ENCODE peak calls at places on chromosome 20, in five cellular contexts. B, J, E, Q and O are unnamed samples.

GRCh38 chr20:63123326-63123725 is 92.6 kb downstream of the YTHDF1 start:
- DNase-seq in B (no peak), J (no peak), Q (no peak), E (no peak), O (no peak)

GRCh38 chr20:6007094-6007528 is 46.7 kb downstream of the LRRN4 start:
- DNase-seq in E (no peak), B (no peak), Q (no peak), J (no peak), O (no peak)

GRCh38 chr20:62616728-62617621 is 25.3 kb upstream of the SLCO4A1 start:
- DNase-seq in B (peak; percentile 49), J (peak; percentile 75), E (no peak), Q (no peak), O (peak; percentile 74)

GRCh38 chr20:31476648-31477220 is 1.6 kb downstream of the REM1 start:
- DNase-seq in B (no peak), Q (no peak), J (no peak), E (no peak), O (no peak)

GRCh38 chr20:2801459-2801728 is 967 bp upstream of the CPXM1 start:
- DNase-seq in Q (no peak), B (no peak), E (no peak), J (no peak), O (no peak)

GRCh38 chr20:62318411-62319345 is 15.9 kb downstream of the ADRM1 start:
- DNase-seq in J (no peak), E (no peak), B (no peak), Q (no peak), O (no peak)

GRCh38 chr20:62002882-62003480 is 62.7 kb downstream of the TAF4 start:
- DNase-seq in J (no peak), E (no peak), B (no peak), Q (no peak), O (no peak)

GRCh38 chr20:36384022-36384619 is 78.0 kb downstream of the DLGAP4 start:
- DNase-seq in B (peak; percentile 24), E (no peak), Q (no peak), J (no peak), O (peak; percentile 64)

GRCh38 chr20:43584448-43585138 is 6.1 kb upstream of the IFT52 start:
- DNase-seq in Q (no peak), J (no peak), E (no peak), B (peak; percentile 75), O (no peak)

GRCh38 chr20:20525756-20526155 is 157.9 kb downstream of the INSM1 start:
- DNase-seq in Q (no peak), E (no peak), J (no peak), B (no peak), O (no peak)

GRCh38 chr20:63073051-63073737 is 66.4 kb upstream of the BHLHE23 start:
- DNase-seq in B (no peak), J (no peak), E (no peak), Q (no peak), O (no peak)

GRCh38 chr20:24918579-24919566 is 30.2 kb upstream of the CST7 start:
- DNase-seq in E (no peak), J (no peak), B (no peak), Q (no peak), O (no peak)

GRCh38 chr20:48635791-48636267 is 192.0 kb downstream of the PREX1 start:
- DNase-seq in Q (no peak), B (peak; percentile 31), J (peak; percentile 43), E (no peak), O (peak; percentile 62)

GRCh38 chr20:21083825-21084325 is 22.3 kb downstream of the LINC00237 start:
- DNase-seq in Q (no peak), B (no peak), E (no peak), J (no peak), O (no peak)

GRCh38 chr20:64256282-64256947 is 867 bp downstream of the PCMTD2 start:
- DNase-seq in E (no peak), Q (no peak), J (no peak), B (peak; percentile 10), O (no peak)

GRCh38 chr20:16479666-16480065 is 93.6 kb downstream of the KIF16B start:
- DNase-seq in Q (no peak), J (no peak), E (no peak), B (peak; percentile 28), O (no peak)
- TF ChIP-seq CTCF in Q (no peak), J (no peak), E (no peak), B (no peak), O (no peak)

GRCh38 chr20:34075647-34076046 is 36.4 kb downstream of the EIF2S2 start:
- DNase-seq in J (no peak), E (no peak), Q (no peak), B (no peak), O (no peak)
- TF ChIP-seq CTCF in J (no peak), E (peak; percentile 14), Q (no peak), B (no peak), O (no peak)

DNA sequence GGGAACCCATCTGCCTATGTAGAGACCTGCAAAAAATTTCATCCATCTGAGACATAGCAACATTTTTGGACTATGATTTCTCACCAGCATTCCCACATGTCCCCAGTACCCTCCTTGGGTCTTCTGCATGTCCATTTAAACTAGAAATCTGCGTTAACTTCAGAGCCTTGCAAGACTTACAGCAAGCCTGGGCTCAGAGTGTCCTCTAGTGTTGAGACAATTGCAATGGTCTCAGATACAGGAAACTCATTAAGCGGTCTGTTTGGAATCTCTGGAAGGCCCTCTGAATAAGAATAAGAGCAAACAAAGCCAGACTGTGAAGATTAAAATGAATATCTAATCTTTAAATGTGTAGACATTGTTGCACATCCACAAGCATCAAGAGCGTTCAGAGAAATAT is 20.5 kb upstream of the PI3 start:
- DNase-seq in Q (no peak), B (peak; percentile 5), E (no peak), J (no peak), O (no peak)
- TF ChIP-seq CTCF in Q (no peak), B (peak; percentile 9), E (no peak), J (no peak), O (no peak)

GRCh38 chr20:34824026-34824860 is 1.2 kb downstream of the NCOA6 start:
- DNase-seq in B (peak; percentile 24), E (no peak), Q (peak; percentile 19), J (peak; percentile 46), O (peak; percentile 37)

GRCh38 chr20:34824861-34825529 is 456 bp downstream of the NCOA6 start:
- DNase-seq in J (peak; percentile 67), Q (peak; percentile 15), E (peak; percentile 18), B (peak; percentile 28), O (peak; percentile 73)

GRCh38 chr20:34825530-34826362 is at the start of gene NCOA6:
- DNase-seq in J (peak; percentile 91), B (peak; percentile 74), E (peak; percentile 61), Q (peak; percentile 85), O (peak; percentile 84)

GRCh38 chr20:34834459-34834893 is 9.0 kb upstream of the NCOA6 start:
- DNase-seq in E (no peak), B (peak; percentile 45), J (no peak), Q (no peak), O (no peak)

GRCh38 chr20:34829191-34829590 is 3.7 kb upstream of the NCOA6 start:
- DNase-seq in Q (no peak), J (no peak), E (no peak), B (no peak), O (no peak)
- TF ChIP-seq CTCF in Q (no peak), J (no peak), E (no peak), B (no peak), O (peak; percentile 9)

DNA sequence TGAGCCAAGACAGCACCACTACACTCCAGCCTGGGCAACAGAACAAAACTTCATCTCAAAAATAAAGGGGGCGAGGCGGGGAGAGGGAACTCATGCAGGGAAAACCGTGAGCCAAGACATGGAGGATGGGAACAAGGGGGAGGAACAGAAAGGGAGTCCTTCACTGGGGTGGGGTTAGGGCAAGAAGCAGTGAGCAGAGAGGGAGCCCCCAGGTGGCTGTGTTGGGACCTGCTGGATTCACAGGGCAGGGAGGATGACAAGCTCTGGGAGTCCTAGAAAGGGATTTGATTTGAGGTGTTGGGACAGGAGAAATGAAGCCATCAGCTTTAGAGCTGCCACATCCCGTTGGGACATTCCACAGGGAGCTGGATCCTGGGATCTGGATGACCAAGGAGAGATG is 90.6 kb upstream of the TOP1 start:
- DNase-seq in J (no peak), Q (no peak), B (no peak), E (no peak), O (no peak)
- TF ChIP-seq CTCF in J (no peak), Q (no peak), B (no peak), E (no peak), O (no peak)

GRCh38 chr20:33105336-33105924 is 26.0 kb downstream of the BPIFB4 start:
- DNase-seq in E (no peak), B (no peak), J (no peak), Q (no peak), O (no peak)
- TF ChIP-seq CTCF in E (no peak), B (no peak), J (no peak), Q (no peak), O (no peak)

GRCh38 chr20:49924247-49924646 is 8.9 kb upstream of the SPATA2 start:
- DNase-seq in J (no peak), Q (no peak), E (no peak), B (no peak), O (no peak)

GRCh38 chr20:49929142-49929494 is 7.1 kb upstream of the RNF114 start:
- DNase-seq in J (no peak), Q (no peak), B (no peak), E (no peak), O (no peak)

GRCh38 chr20:49925901-49926454 is 10.2 kb upstream of the RNF114 start:
- DNase-seq in B (no peak), Q (no peak), J (no peak), E (no peak), O (no peak)

GRCh38 chr20:49928411-49929141 is 7.6 kb upstream of the RNF114 start:
- DNase-seq in B (peak; percentile 89), E (no peak), J (peak; percentile 78), Q (peak; percentile 79), O (peak; percentile 69)
- TF ChIP-seq CTCF in B (peak; percentile 93), E (peak; percentile 86), J (peak; percentile 93), Q (peak; percentile 84), O (peak; percentile 93)

GRCh38 chr20:45971675-45972499 is at the start of gene ZNF335:
- DNase-seq in J (peak; percentile 97), Q (peak; percentile 91), B (peak; percentile 96), E (peak; percentile 78), O (peak; percentile 92)
- TF ChIP-seq CTCF in J (peak; percentile 49), Q (peak; percentile 90), B (peak; percentile 17), E (peak; percentile 45), O (peak; percentile 17)